ENCODE peak calls at places on chromosomes 3 and 15, in eight cellular contexts. One of them, this sample, is unnamed.
A peak's percentile ranks its signal among the peaks of the same experiment; 100 is the strongest.

GRCh38 chr3:32374788-32375595 is 16.7 kb upstream of the CMTM7 start:
- DNase-seq in tibial nerve: peak; percentile 98
- DNase-seq in transverse colon: peak; percentile 63
- DNase-seq in heart right ventricle: peak; percentile 80
- DNase-seq in GM06990: peak; percentile 40
- DNase-seq in bronchial epithelial cell: peak; percentile 73
- DNase-seq in IMR-90: peak; percentile 74
- DNase-seq in AG09309: peak; percentile 27
- DNase-seq in this sample: no peak

GRCh38 chr3:57758686-57759085 is 2.6 kb downstream of the SLMAP start:
- DNase-seq in tibial nerve: no peak
- DNase-seq in transverse colon: no peak
- DNase-seq in heart right ventricle: no peak
- DNase-seq in GM06990: no peak
- DNase-seq in bronchial epithelial cell: peak; percentile 33
- DNase-seq in IMR-90: peak; percentile 39
- DNase-seq in AG09309: no peak
- DNase-seq in this sample: no peak

GRCh38 chr3:150345021-150345538 is 63.0 kb upstream of the TSC22D2 start:
- DNase-seq in tibial nerve: no peak
- DNase-seq in transverse colon: peak; percentile 90
- DNase-seq in heart right ventricle: no peak
- DNase-seq in GM06990: no peak
- DNase-seq in bronchial epithelial cell: peak; percentile 100
- DNase-seq in IMR-90: no peak
- DNase-seq in AG09309: no peak
- DNase-seq in this sample: no peak

GRCh38 chr3:173502983-173503568 is 105.5 kb downstream of the NLGN1 start:
- DNase-seq in tibial nerve: no peak
- DNase-seq in transverse colon: no peak
- DNase-seq in heart right ventricle: peak; percentile 59
- DNase-seq in GM06990: no peak
- DNase-seq in bronchial epithelial cell: no peak
- DNase-seq in IMR-90: peak; percentile 35
- DNase-seq in AG09309: peak; percentile 37
- DNase-seq in this sample: no peak

GRCh38 chr15:63601026-63601726 is 4.0 kb downstream of the FBXL22 start:
- DNase-seq in tibial nerve: no peak
- DNase-seq in transverse colon: peak; percentile 55
- DNase-seq in heart right ventricle: no peak
- DNase-seq in GM06990: no peak
- DNase-seq in bronchial epithelial cell: no peak
- DNase-seq in IMR-90: peak; percentile 44
- DNase-seq in AG09309: no peak
- DNase-seq in this sample: no peak

GRCh38 chr15:93852761-93853160 is 378.6 kb upstream of the MCTP2 start:
- DNase-seq in tibial nerve: no peak
- DNase-seq in transverse colon: no peak
- DNase-seq in heart right ventricle: no peak
- DNase-seq in GM06990: no peak
- DNase-seq in bronchial epithelial cell: peak; percentile 64
- DNase-seq in IMR-90: no peak
- DNase-seq in AG09309: no peak
- DNase-seq in this sample: no peak

GRCh38 chr15:83998486-83998885 is 237.1 kb upstream of the GOLGA6L4 start:
- DNase-seq in tibial nerve: no peak
- DNase-seq in transverse colon: no peak
- DNase-seq in heart right ventricle: no peak
- DNase-seq in GM06990: no peak
- DNase-seq in bronchial epithelial cell: no peak
- DNase-seq in IMR-90: no peak
- DNase-seq in AG09309: no peak
- DNase-seq in this sample: no peak

GRCh38 chr3:176147251-176147650 is 1050.0 kb downstream of the TBL1XR1 start:
- DNase-seq in tibial nerve: no peak
- DNase-seq in transverse colon: no peak
- DNase-seq in heart right ventricle: no peak
- DNase-seq in GM06990: no peak
- DNase-seq in bronchial epithelial cell: no peak
- DNase-seq in IMR-90: no peak
- DNase-seq in AG09309: no peak
- DNase-seq in this sample: no peak

GRCh38 chr15:31435256-31435781 is 108.7 kb downstream of the KLF13 start:
- DNase-seq in tibial nerve: peak; percentile 73
- DNase-seq in transverse colon: peak; percentile 88
- DNase-seq in heart right ventricle: peak; percentile 87
- DNase-seq in GM06990: peak; percentile 83
- DNase-seq in bronchial epithelial cell: peak; percentile 62
- DNase-seq in IMR-90: peak; percentile 72
- DNase-seq in AG09309: peak; percentile 54
- DNase-seq in this sample: peak; percentile 75

GRCh38 chr3:185823280-185824044 is 1.4 kb downstream of the IGF2BP2 start:
- DNase-seq in tibial nerve: peak; percentile 12
- DNase-seq in transverse colon: peak; percentile 53
- DNase-seq in heart right ventricle: peak; percentile 36
- DNase-seq in GM06990: no peak
- DNase-seq in bronchial epithelial cell: no peak
- DNase-seq in IMR-90: peak; percentile 41
- DNase-seq in AG09309: no peak
- DNase-seq in this sample: no peak

GRCh38 chr15:100457201-100457600 is 71.5 kb downstream of the CERS3 start:
- DNase-seq in tibial nerve: no peak
- DNase-seq in transverse colon: no peak
- DNase-seq in heart right ventricle: no peak
- DNase-seq in GM06990: no peak
- DNase-seq in bronchial epithelial cell: peak; percentile 9
- DNase-seq in IMR-90: peak; percentile 21
- DNase-seq in AG09309: no peak
- DNase-seq in this sample: no peak

GRCh38 chr3:131738095-131738494 is 235.3 kb upstream of the MRPL3 start:
- DNase-seq in tibial nerve: no peak
- DNase-seq in transverse colon: no peak
- DNase-seq in heart right ventricle: no peak
- DNase-seq in GM06990: no peak
- DNase-seq in bronchial epithelial cell: no peak
- DNase-seq in IMR-90: no peak
- DNase-seq in AG09309: no peak
- DNase-seq in this sample: no peak

GRCh38 chr15:78976691-78977090 is 31.8 kb upstream of the CTSH start:
- DNase-seq in tibial nerve: no peak
- DNase-seq in transverse colon: no peak
- DNase-seq in heart right ventricle: no peak
- DNase-seq in GM06990: peak; percentile 68
- DNase-seq in bronchial epithelial cell: no peak
- DNase-seq in IMR-90: no peak
- DNase-seq in AG09309: no peak
- DNase-seq in this sample: no peak

DNA sequence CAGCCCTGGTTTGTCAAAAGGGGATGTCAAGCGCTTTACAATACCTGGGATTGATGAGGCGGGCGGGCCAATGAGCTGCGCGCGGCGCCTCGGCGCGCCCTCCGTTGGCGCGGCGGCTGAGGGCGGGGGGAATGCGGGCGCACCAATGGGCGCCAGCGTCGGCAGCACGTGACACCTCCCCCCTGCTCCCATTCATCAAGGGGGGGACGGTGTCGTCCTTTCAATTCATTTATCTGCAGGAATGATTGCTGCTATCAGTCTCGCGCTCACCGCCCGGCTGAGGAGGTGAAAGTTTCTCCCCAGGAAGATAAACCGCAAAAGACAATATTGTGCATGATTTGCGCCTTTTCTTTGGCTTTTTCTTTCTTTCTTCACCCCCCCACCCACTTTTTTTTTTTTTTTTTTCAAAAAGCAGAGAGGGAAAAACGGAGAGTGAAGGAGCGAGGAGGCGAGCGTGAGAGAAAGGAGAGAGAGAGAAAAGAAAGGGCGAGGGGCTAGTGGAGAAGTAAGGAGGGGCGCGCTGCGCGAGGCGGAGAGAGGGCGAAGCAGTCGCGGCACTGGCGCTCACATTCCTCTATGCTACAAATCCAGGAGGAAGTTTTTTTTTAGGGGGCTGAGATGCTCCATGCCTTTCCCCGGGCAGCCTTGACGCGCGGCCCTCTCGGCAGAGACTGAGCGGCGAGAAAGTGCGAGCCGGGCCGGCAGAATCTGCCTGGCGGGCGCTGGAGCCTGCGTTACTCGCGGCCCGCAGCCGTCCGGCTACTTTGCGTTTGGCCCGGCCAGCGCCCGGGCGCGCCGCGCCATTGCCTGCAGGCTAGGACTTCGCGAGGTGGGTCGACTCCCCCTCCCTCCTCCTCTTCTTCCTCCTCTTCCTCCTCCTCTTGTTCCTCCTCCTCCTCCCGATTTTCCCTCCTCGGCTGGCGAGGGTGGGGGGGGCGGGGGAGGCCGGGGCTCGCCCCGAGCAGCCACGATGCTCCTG is at the start of gene ZIC1:
- DNase-seq in tibial nerve: no peak
- DNase-seq in transverse colon: no peak
- DNase-seq in heart right ventricle: no peak
- DNase-seq in GM06990: no peak
- DNase-seq in bronchial epithelial cell: no peak
- DNase-seq in IMR-90: no peak
- DNase-seq in AG09309: no peak
- DNase-seq in this sample: no peak
- H3K4me3 ChIP-seq in tibial nerve: peak within 1 kb of the TSS; percentile 1
- H3K4me3 ChIP-seq in transverse colon: peak within 1 kb of the TSS; percentile 15
- H3K4me3 ChIP-seq in heart right ventricle: peak within 1 kb of the TSS; percentile 33
- H3K4me3 ChIP-seq in GM06990: no peak within 1 kb of the TSS
- H3K4me3 ChIP-seq in bronchial epithelial cell: no peak within 1 kb of the TSS
- H3K4me3 ChIP-seq in IMR-90: no peak within 1 kb of the TSS
- H3K4me3 ChIP-seq in AG09309: peak within 1 kb of the TSS; percentile 45
- H3K4me3 ChIP-seq in this sample: peak within 1 kb of the TSS; percentile 64

DNA sequence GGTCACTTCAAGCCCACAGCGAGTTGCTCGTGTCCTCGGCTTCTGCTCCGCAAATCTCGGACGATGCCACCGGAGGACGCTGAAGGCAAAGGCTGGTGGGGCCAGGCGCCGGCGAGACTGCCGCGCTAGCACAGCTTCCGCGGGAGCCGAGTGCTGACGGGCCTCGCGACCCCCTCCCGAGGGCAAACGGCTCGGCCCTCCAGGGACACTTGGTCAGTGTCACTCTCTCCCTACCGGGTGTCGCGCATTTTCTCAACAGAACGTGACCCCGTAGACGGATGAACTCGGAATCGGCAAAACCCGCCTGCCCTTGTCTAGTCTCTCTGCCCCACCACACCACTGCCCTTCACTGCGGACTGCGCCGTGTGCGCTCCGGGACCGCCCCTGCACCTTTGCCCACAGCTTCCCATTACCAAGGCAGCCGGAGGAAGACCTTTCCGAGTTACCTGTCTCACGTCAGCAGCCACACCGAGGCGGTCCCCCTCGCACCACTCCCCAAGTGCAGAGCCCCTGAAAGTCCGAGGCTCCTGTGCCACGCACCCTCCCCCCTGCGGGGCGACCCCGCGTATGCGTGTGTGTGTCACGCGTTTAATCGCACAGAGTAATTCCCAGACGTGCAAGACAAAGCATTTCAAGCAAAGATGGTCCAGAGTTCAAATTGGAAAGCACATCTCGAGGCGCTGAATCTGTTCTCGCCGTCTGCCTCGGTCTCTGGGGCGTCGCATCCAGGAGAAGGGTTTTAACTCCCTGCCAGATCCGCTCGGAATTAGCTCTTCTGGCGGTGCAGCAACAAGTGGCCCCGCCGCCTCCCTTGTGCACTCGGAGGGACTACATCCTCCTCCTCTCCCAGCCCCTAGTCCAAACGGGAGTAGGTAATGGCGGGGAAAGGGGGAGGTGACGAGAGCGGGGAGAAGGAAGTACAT is 245.0 kb upstream of the TOPAZ1 start:
- DNase-seq in tibial nerve: no peak
- DNase-seq in transverse colon: no peak
- DNase-seq in heart right ventricle: peak; percentile 7
- DNase-seq in GM06990: peak; percentile 50
- DNase-seq in bronchial epithelial cell: peak; percentile 26
- DNase-seq in IMR-90: no peak
- DNase-seq in AG09309: no peak
- DNase-seq in this sample: peak; percentile 72
- TF ChIP-seq CTCF in tibial nerve: peak; percentile 36
- TF ChIP-seq CTCF in transverse colon: no peak
- TF ChIP-seq CTCF in heart right ventricle: no peak
- TF ChIP-seq CTCF in GM06990: peak; percentile 52
- TF ChIP-seq CTCF in bronchial epithelial cell: peak; percentile 26
- TF ChIP-seq CTCF in IMR-90: no peak
- TF ChIP-seq CTCF in AG09309: peak; percentile 54
- TF ChIP-seq CTCF in this sample: peak; percentile 35

DNA sequence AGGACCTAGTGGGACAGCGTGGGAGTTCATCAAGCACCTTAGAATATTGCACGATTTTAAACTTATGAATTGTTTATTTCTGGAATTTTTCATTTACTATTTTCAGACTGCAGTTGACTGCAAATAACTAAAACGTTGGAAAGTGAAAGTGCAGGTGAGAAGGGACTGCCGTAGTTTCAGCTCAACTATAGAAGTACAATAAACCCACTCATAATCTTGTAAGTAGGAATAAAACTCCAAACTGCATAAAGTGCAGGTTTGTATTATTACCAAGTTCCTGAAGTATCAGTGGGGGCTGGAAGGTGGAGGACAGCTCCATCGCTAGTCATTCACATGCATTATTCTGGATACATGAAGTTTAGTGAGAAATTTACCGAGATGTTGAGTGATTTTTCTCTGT is 43.4 kb upstream of the PLCL2 start:
- DNase-seq in tibial nerve: no peak
- DNase-seq in transverse colon: no peak
- DNase-seq in heart right ventricle: no peak
- DNase-seq in GM06990: no peak
- DNase-seq in bronchial epithelial cell: no peak
- DNase-seq in IMR-90: no peak
- DNase-seq in AG09309: no peak
- DNase-seq in this sample: no peak
- H3K4me3 ChIP-seq in tibial nerve: no peak overlapping the region
- H3K4me3 ChIP-seq in transverse colon: no peak overlapping the region
- H3K4me3 ChIP-seq in heart right ventricle: no peak overlapping the region
- H3K4me3 ChIP-seq in GM06990: peak overlapping the region; percentile 54
- H3K4me3 ChIP-seq in bronchial epithelial cell: no peak overlapping the region
- H3K4me3 ChIP-seq in IMR-90: no peak overlapping the region
- H3K4me3 ChIP-seq in AG09309: no peak overlapping the region
- H3K4me3 ChIP-seq in this sample: no peak overlapping the region

GRCh38 chr15:92143765-92144164 is 249.9 kb upstream of the ST8SIA2 start:
- DNase-seq in tibial nerve: no peak
- DNase-seq in transverse colon: no peak
- DNase-seq in heart right ventricle: no peak
- DNase-seq in GM06990: no peak
- DNase-seq in bronchial epithelial cell: no peak
- DNase-seq in IMR-90: no peak
- DNase-seq in AG09309: no peak
- DNase-seq in this sample: no peak
- TF ChIP-seq CTCF in tibial nerve: no peak
- TF ChIP-seq CTCF in transverse colon: no peak
- TF ChIP-seq CTCF in heart right ventricle: no peak
- TF ChIP-seq CTCF in GM06990: no peak
- TF ChIP-seq CTCF in bronchial epithelial cell: no peak
- TF ChIP-seq CTCF in IMR-90: no peak
- TF ChIP-seq CTCF in AG09309: no peak
- TF ChIP-seq CTCF in this sample: no peak